ENCODE peak calls at places on chromosomes 4 and X, in five cellular contexts. I is colonic mucosa, G is fibroblast of the aortic adventitia, A is EL, B is left ventricle myocardium superior. E is an unnamed sample.

GRCh38 chr4:127708985-127709384 is 21.2 kb upstream of the SLC25A31 start:
- DNase-seq in I (no peak), G (peak), A (peak), B (no peak), E (no peak)

GRCh38 chr4:6530964-6531363 is 44.0 kb upstream of the MAN2B2 start:
- DNase-seq in I (no peak), G (no peak), A (no peak), B (no peak), E (peak)

GRCh38 chrX:33190016-33190415 is 21.3 kb downstream of the DMD start:
- DNase-seq in I (no peak), G (peak), A (no peak), B (no peak), E (no peak)

GRCh38 chr4:138513535-138513934 is 271.4 kb upstream of the SLC7A11 start:
- DNase-seq in I (no peak), G (no peak), A (no peak), B (no peak), E (no peak)

GRCh38 chr4:153963216-153963615 is 174.3 kb upstream of the SFRP2 start:
- DNase-seq in I (no peak), G (no peak), A (no peak), B (no peak), E (no peak)

GRCh38 chr4:766152-766515 is 59.8 kb downstream of the CPLX1 start:
- DNase-seq in I (no peak), G (peak), A (peak), B (peak), E (no peak)

GRCh38 chr4:86872135-86872534 is 20.1 kb downstream of the C4orf36 start:
- DNase-seq in I (no peak), G (no peak), A (no peak), B (no peak), E (no peak)

GRCh38 chr4:145438298-145438697 is 43.4 kb upstream of the SMAD1 start:
- DNase-seq in I (no peak), G (no peak), A (no peak), B (no peak), E (no peak)

GRCh38 chr4:153497988-153498967 is 32.1 kb downstream of the TMEM131L start:
- DNase-seq in I (no peak), G (peak), A (peak), B (no peak), E (no peak)

GRCh38 chr4:187393546-187394344 is 601.8 kb upstream of the ZFP42 start:
- DNase-seq in I (no peak), G (no peak), A (peak), B (no peak), E (no peak)

GRCh38 chr4:168880087-168880675 is 129.9 kb downstream of the CBR4 start:
- DNase-seq in I (no peak), G (no peak), A (peak), B (no peak), E (no peak)

GRCh38 chrX:122850326-122850725 is 333.8 kb upstream of the GRIA3 start:
- DNase-seq in I (no peak), G (peak), A (peak), B (no peak), E (no peak)

GRCh38 chr4:38787693-38788092 is 4.9 kb upstream of the TLR10 start:
- DNase-seq in I (no peak), G (no peak), A (no peak), B (no peak), E (no peak)

GRCh38 chrX:3256868-3257267 is 89.6 kb downstream of the MXRA5 start:
- DNase-seq in I (no peak), G (no peak), A (no peak), B (peak), E (no peak)

GRCh38 chr4:98222306-98222705 is 38.9 kb upstream of the RAP1GDS1 start:
- DNase-seq in I (no peak), G (peak), A (no peak), B (no peak), E (no peak)

GRCh38 chrX:10722804-10723364 is 102.5 kb upstream of the MID1 start:
- DNase-seq in I (peak), G (peak), A (peak), B (no peak), E (no peak)

GRCh38 chr4:153512952-153513500 is 46.9 kb downstream of the TMEM131L start:
- DNase-seq in I (no peak), G (peak), A (peak), B (no peak), E (no peak)

GRCh38 chr4:156756118-156756517 is 215.5 kb downstream of the PDGFC start:
- DNase-seq in I (no peak), G (peak), A (no peak), B (no peak), E (no peak)

GRCh38 chr4:148170408-148171385 is 271.5 kb downstream of the NR3C2 start:
- DNase-seq in I (peak), G (no peak), A (no peak), B (no peak), E (peak)

GRCh38 chr4:74202062-74202586 is 44.2 kb downstream of the MTHFD2L start:
- DNase-seq in I (no peak), G (peak), A (no peak), B (no peak), E (no peak)

GRCh38 chr4:6199344-6199921 is 916 bp downstream of the JAKMIP1 start:
- DNase-seq in I (no peak), G (no peak), A (no peak), B (no peak), E (no peak)

GRCh38 chr4:118712872-118713271 is 27.7 kb downstream of the METTL14 start:
- DNase-seq in I (no peak), G (no peak), A (peak), B (no peak), E (no peak)

GRCh38 chr4:101227715-101228114 is 119.6 kb downstream of the PPP3CA start:
- DNase-seq in I (no peak), G (no peak), A (no peak), B (no peak), E (no peak)

E was measured in mucosa of descending colon.